ENCODE peak calls at places on chromosomes 7 and 10, in six cellular contexts. U, I, V, E, N and K are unnamed samples.

GRCh38 chr7:27145167-27145883 is 1.8 kb upstream of the HOXA5 start:
- DNase-seq in N (no peak), V (no peak), E (no peak), I (peak; percentile 9), U (no peak), K (peak; percentile 45)

GRCh38 chr10:91901784-91902677 is 7.3 kb downstream of the FGFBP3 start:
- DNase-seq in U (no peak), I (no peak), V (no peak), E (no peak), N (no peak), K (no peak)

GRCh38 chr10:3141361-3142005 is 31.1 kb downstream of the PITRM1 start:
- DNase-seq in E (no peak), V (no peak), I (no peak), N (no peak), U (no peak), K (peak; percentile 20)

GRCh38 chr10:101529207-101529606 is 58.9 kb downstream of the POLL start:
- DNase-seq in V (no peak), I (no peak), N (peak; percentile 76), E (no peak), U (no peak), K (no peak)

GRCh38 chr10:45000138-45000763 is 472 bp upstream of the ZNF22 start:
- DNase-seq in E (peak; percentile 52), V (peak; percentile 22), N (no peak), U (no peak), I (no peak), K (no peak)

GRCh38 chr7:152949198-152949597 is 189.6 kb downstream of the ACTR3B start:
- DNase-seq in V (no peak), N (no peak), E (no peak), I (no peak), U (no peak), K (no peak)

GRCh38 chr10:127919418-127920191 is 12.7 kb downstream of the PTPRE start:
- DNase-seq in V (no peak), N (no peak), E (no peak), I (peak; percentile 20), U (no peak), K (peak; percentile 64)

GRCh38 chr7:37259381-37259821 is 189.3 kb downstream of the ELMO1 start:
- DNase-seq in U (no peak), V (no peak), N (no peak), E (no peak), I (no peak), K (no peak)

GRCh38 chr10:125379592-125379991 is 219.2 kb upstream of the CTBP2 start:
- DNase-seq in I (no peak), V (no peak), N (no peak), E (no peak), U (no peak), K (no peak)

GRCh38 chr7:129739427-129739826 is 127.9 kb downstream of the NRF1 start:
- DNase-seq in E (no peak), V (no peak), N (no peak), I (no peak), U (no peak), K (no peak)

GRCh38 chr7:155293721-155294642 is 3.7 kb upstream of the INSIG1 start:
- DNase-seq in N (no peak), E (no peak), V (no peak), U (no peak), I (no peak), K (no peak)

GRCh38 chr7:999149-999883 is 16.3 kb downstream of the CYP2W1 start:
- DNase-seq in N (no peak), I (no peak), U (no peak), E (no peak), V (no peak), K (no peak)

GRCh38 chr7:129864042-129864441 is 88.7 kb downstream of the UBE2H start:
- DNase-seq in N (no peak), U (no peak), V (no peak), I (no peak), E (no peak), K (no peak)

GRCh38 chr7:7595451-7595850 is 28.8 kb downstream of the MIOS start:
- DNase-seq in E (no peak), N (no peak), U (no peak), I (no peak), V (no peak), K (peak; percentile 58)

GRCh38 chr10:123301077-123301875 is 147.1 kb downstream of the BUB3 start:
- DNase-seq in U (no peak), E (peak; percentile 11), V (no peak), N (peak; percentile 41), I (peak; percentile 83), K (peak; percentile 40)

GRCh38 chr7:114885836-114886235 is 36.1 kb upstream of the MDFIC start:
- DNase-seq in U (no peak), V (no peak), I (no peak), E (no peak), N (no peak), K (no peak)

GRCh38 chr7:28160551-28160991 is 20.0 kb downstream of the JAZF1 start:
- DNase-seq in U (no peak), V (no peak), I (no peak), E (no peak), N (no peak), K (no peak)

GRCh38 chr10:77391605-77392235 is 245.9 kb downstream of the KCNMA1 start:
- DNase-seq in V (peak; percentile 15), N (peak; percentile 91), I (peak; percentile 86), E (peak; percentile 83), U (peak; percentile 53), K (peak; percentile 66)

GRCh38 chr10:93554760-93555432 is 11.6 kb upstream of the FFAR4 start:
- DNase-seq in E (peak; percentile 83), N (peak; percentile 90), V (peak; percentile 47), I (peak; percentile 73), U (peak; percentile 72), K (peak; percentile 79)

GRCh38 chr7:38393874-38394273 is 120.4 kb upstream of the TARP start:
- DNase-seq in U (peak; percentile 29), V (peak; percentile 15), N (no peak), E (no peak), I (no peak), K (no peak)

GRCh38 chr10:125103466-125104377 is 56.6 kb downstream of the CTBP2 start:
- DNase-seq in I (no peak), N (no peak), E (no peak), U (no peak), V (no peak), K (no peak)

GRCh38 chr10:60896715-60897114 is 47.3 kb downstream of the RHOBTB1 start:
- DNase-seq in I (no peak), N (no peak), E (no peak), U (no peak), V (no peak), K (no peak)

GRCh38 chr7:130463553-130464434 is 23.0 kb upstream of the CEP41 start:
- DNase-seq in U (no peak), E (no peak), V (no peak), N (no peak), I (no peak), K (no peak)

GRCh38 chr10:132577350-132578005 is 39.9 kb downstream of the INPP5A start:
- DNase-seq in V (no peak), I (no peak), U (no peak), E (no peak), N (peak; percentile 48), K (peak; percentile 59)

GRCh38 chr10:33334170-33334838 is at the start of gene NRP1:
- DNase-seq in I (peak; percentile 40), N (peak; percentile 70), E (peak; percentile 32), V (no peak), U (peak; percentile 54), K (peak; percentile 65)

GRCh38 chr10:128950159-128950956 is 516.7 kb upstream of the MGMT start:
- DNase-seq in V (no peak), I (no peak), N (no peak), E (no peak), U (no peak), K (no peak)

GRCh38 chr7:45874408-45875131 is 1.7 kb upstream of the CCDC201 start:
- DNase-seq in V (no peak), I (no peak), E (no peak), N (no peak), U (no peak), K (no peak)

GRCh38 chr10:91799580-91799975 is 1.4 kb downstream of the TNKS2 start:
- DNase-seq in E (no peak), U (no peak), V (no peak), I (no peak), N (no peak), K (no peak)

GRCh38 chr10:13536674-13537366 is 8.0 kb upstream of the BEND7 start:
- DNase-seq in E (peak; percentile 51), I (peak; percentile 68), U (peak; percentile 65), V (peak; percentile 15), N (peak; percentile 90), K (peak; percentile 82)